ENCODE peak calls at places on chromosomes 12 and 14, in five cellular contexts. S is small intestine, N is heart left ventricle, Z is breast epithelium, W is neural progenitor cell. L is an unnamed sample. For H3K27me3 and H3K36me3, the result is how much of the 10 kb centered on the place peaks cover.

GRCh38 chr14:104169765-104170113 is 31.4 kb downstream of the KIF26A start:
- DNase-seq in S (no peak), N (peak), Z (no peak), W (peak), L (peak)

GRCh38 chr14:80919622-80920021 is 21.9 kb downstream of the CEP128 start:
- DNase-seq in S (no peak), N (no peak), Z (no peak), W (no peak), L (no peak)

GRCh38 chr14:97266653-97267052 is 469.5 kb downstream of the VRK1 start:
- DNase-seq in S (peak), N (no peak), Z (no peak), W (no peak), L (peak)

GRCh38 chr12:100799770-100800169 is 5.2 kb downstream of the ANO4 start:
- DNase-seq in S (no peak), N (no peak), Z (no peak), W (no peak), L (no peak)

GRCh38 chr12:67052981-67053380 is 216.2 kb upstream of the CAND1 start:
- DNase-seq in S (no peak), N (no peak), Z (no peak), W (no peak), L (no peak)

GRCh38 chr14:76133103-76133502 is 18.6 kb upstream of the GPATCH2L start:
- DNase-seq in S (no peak), N (no peak), Z (no peak), W (peak), L (peak)

GRCh38 chr12:30961030-30961429 is 34.5 kb downstream of the TSPAN11 start:
- DNase-seq in S (no peak), N (no peak), Z (no peak), W (no peak), L (no peak)

GRCh38 chr12:132422057-132423043 is 67.6 kb upstream of the FBRSL1 start:
- DNase-seq in S (no peak), N (no peak), Z (no peak), W (peak), L (peak)

GRCh38 chr12:116637589-116638165 is 78.5 kb downstream of the MAP1LC3B2 start:
- DNase-seq in S (no peak), N (no peak), Z (no peak), W (no peak), L (no peak)

GRCh38 chr14:58760121-58760520 is 122.4 kb downstream of the DACT1 start:
- DNase-seq in S (no peak), N (no peak), Z (no peak), W (no peak), L (no peak)

GRCh38 chr14:72880164-72880563 is 13.7 kb downstream of the DPF3 start:
- DNase-seq in S (no peak), N (no peak), Z (no peak), W (no peak), L (no peak)

GRCh38 chr14:23056257-23056955 is 914 bp downstream of the CDH24 start:
- DNase-seq in S (peak), N (peak), Z (no peak), W (peak), L (peak)

GRCh38 chr14:106201376-106201775 is 675.0 kb downstream of the TMEM121 start:
- DNase-seq in S (no peak), N (no peak), Z (no peak), W (no peak), L (no peak)
- H3K27me3 ChIP-seq in S (under half), N (under half), Z (under half), W (under half), L (under half)

GRCh38 chr14:102344084-102344483 is 18.6 kb downstream of the CINP start:
- DNase-seq in S (no peak), N (no peak), Z (no peak), W (no peak), L (no peak)
- H3K36me3 ChIP-seq in S (under half), N (half or more), Z (under half), W (under half), L (under half)

GRCh38 chr12:50928392-50928791 is 24.0 kb upstream of the HIGD1C start:
- DNase-seq in S (no peak), N (no peak), Z (no peak), W (no peak), L (no peak)
- H3K27me3 ChIP-seq in S (under half), N (under half), Z (under half), W (under half), L (under half)

GRCh38 chr12:42643881-42644579 is 54.5 kb upstream of the PRICKLE1 start:
- DNase-seq in S (no peak), N (no peak), Z (no peak), W (no peak), L (no peak)
- H3K36me3 ChIP-seq in S (under half), N (under half), Z (under half), W (under half), L (under half)

GRCh38 chr12:11023387-11023786 is 967 bp upstream of the TAS2R19 start:
- DNase-seq in S (no peak), N (no peak), Z (no peak), W (no peak), L (no peak)
- H3K27me3 ChIP-seq in S (under half), N (under half), Z (under half), W (under half), L (under half)

L was measured in H7.